ENCODE peak calls at places on chromosome X, in ten cellular contexts. M is lung; S is heart right ventricle; N is stimulated activated CD4-positive, alpha-beta T cell treated with anti-CD3 and anti-CD28 coated beads, Interleukin-4, amount 100 ng/mL, for 24 hours; B is mucosa of descending colon; F is LHCN-M2; H is H9; Y is NCI-H1417 treated with DMSO at 0.1 percent for 48 hours; X is EL; P is ELF-1. W is an unnamed sample.

GRCh38 chrX:131821945-131822622 is 201.0 kb upstream of the STK26 start:
- DNase-seq in S (peak), P (no peak), N (no peak), M (peak), F (no peak), X (no peak), B (no peak), H (no peak), Y (peak), W (no peak)

GRCh38 chrX:49310371-49310770 is 6.9 kb downstream of the GAGE10 start:
- DNase-seq in P (peak), B (no peak), Y (no peak), H (no peak), N (no peak), X (no peak), F (no peak), S (no peak), M (no peak), W (no peak)

GRCh38 chrX:926991-927390 is 285.5 kb downstream of the CRLF2 start:
- DNase-seq in S (no peak), B (no peak), X (no peak), Y (no peak), M (peak), F (no peak), N (no peak), H (no peak), P (no peak), W (no peak)

GRCh38 chrX:36266155-36266554 is 346.6 kb downstream of the CFAP47 start:
- DNase-seq in P (no peak), N (no peak), M (no peak), Y (no peak), H (no peak), S (no peak), X (no peak), B (no peak), F (no peak), W (no peak)

GRCh38 chrX:96372313-96373046 is 312.2 kb upstream of the DIAPH2 start:
- DNase-seq in S (no peak), H (peak), B (no peak), Y (no peak), M (no peak), X (peak), P (peak), N (no peak), F (peak), W (peak)

GRCh38 chrX:107823456-107823855 is 2.2 kb upstream of the MID2 start:
- DNase-seq in N (no peak), Y (no peak), X (peak), P (no peak), S (no peak), B (no peak), F (peak), H (no peak), M (no peak), W (peak)

GRCh38 chrX:15451913-15452312 is 41.2 kb downstream of the PIR start:
- DNase-seq in H (no peak), M (no peak), N (no peak), S (no peak), Y (no peak), X (peak), P (no peak), F (no peak), B (no peak), W (no peak)

GRCh38 chrX:23857935-23858334 is 49.8 kb downstream of the APOO start:
- DNase-seq in S (no peak), X (no peak), Y (no peak), B (no peak), F (no peak), M (no peak), N (no peak), P (no peak), H (no peak), W (no peak)

GRCh38 chrX:41332408-41332987 is 1.5 kb upstream of the DDX3X start:
- DNase-seq in M (no peak), S (peak), B (no peak), N (peak), X (peak), P (no peak), F (no peak), Y (no peak), H (no peak), W (no peak)

GRCh38 chrX:139112432-139112831 is 400.9 kb upstream of the FGF13 start:
- DNase-seq in M (no peak), Y (no peak), N (no peak), S (peak), H (no peak), F (peak), P (no peak), B (no peak), X (no peak), W (peak)

GRCh38 chrX:115642304-115642703 is 81.3 kb downstream of the PLS3 start:
- DNase-seq in S (no peak), Y (no peak), H (peak), P (peak), M (no peak), B (no peak), F (no peak), X (no peak), N (no peak), W (no peak)

GRCh38 chrX:70755850-70756249 is 152.7 kb downstream of the TEX11 start:
- DNase-seq in Y (no peak), N (peak), M (no peak), H (peak), S (no peak), P (peak), F (no peak), X (no peak), B (peak), W (no peak)

GRCh38 chrX:11261260-11261659 is 32.0 kb upstream of the AMELX start:
- DNase-seq in P (no peak), H (no peak), Y (no peak), M (no peak), X (peak), S (no peak), N (no peak), F (peak), B (no peak), W (peak)

GRCh38 chrX:154327026-154327820 is 31.6 kb downstream of the TKTL1 start:
- DNase-seq in X (peak), B (no peak), Y (no peak), F (peak), N (no peak), S (no peak), P (no peak), M (no peak), H (no peak), W (no peak)

GRCh38 chrX:133290076-133290475 is 71.9 kb upstream of the TFDP3 start:
- DNase-seq in S (no peak), F (no peak), Y (no peak), B (no peak), P (peak), M (no peak), H (no peak), N (no peak), X (no peak), W (no peak)

GRCh38 chrX:97498093-97498492 is 614.4 kb downstream of the RPA4 start:
- DNase-seq in Y (no peak), S (no peak), M (no peak), P (no peak), H (no peak), N (no peak), X (no peak), F (no peak), B (no peak), W (no peak)

GRCh38 chrX:152912121-152912520 is 14.3 kb downstream of the ZNF185 start:
- DNase-seq in B (no peak), N (no peak), Y (no peak), P (no peak), S (no peak), F (no peak), X (no peak), M (no peak), H (peak), W (no peak)

GRCh38 chrX:70049406-70049805 is 332 bp downstream of the AWAT2 start:
- DNase-seq in N (no peak), F (no peak), P (no peak), X (no peak), M (no peak), H (no peak), S (no peak), Y (no peak), B (no peak), W (no peak)

GRCh38 chrX:40402771-40403533 is 177.8 kb upstream of the ATP6AP2 start:
- DNase-seq in Y (no peak), F (peak), P (peak), S (peak), M (no peak), X (peak), B (no peak), N (peak), H (no peak), W (peak)

GRCh38 chrX:121562616-121563015 is 515.2 kb downstream of the GLUD2 start:
- DNase-seq in P (no peak), S (no peak), M (no peak), Y (no peak), N (no peak), H (no peak), F (no peak), B (no peak), X (no peak), W (no peak)

GRCh38 chrX:54042609-54043010 is 1.7 kb downstream of the PHF8 start:
- DNase-seq in X (peak), B (peak), H (peak), M (peak), P (peak), F (peak), Y (no peak), S (peak), N (peak), W (peak)

W was measured in H4.